ENCODE peak calls at places on chromosome 9, in six cellular contexts. Y is A549, O is K562, L is heart left ventricle, J is stomach, C is adrenal gland. F is an unnamed sample.

GRCh38 chr9:83775932-83776331 is 41.6 kb downstream of the GKAP1 start:
- DNase-seq in O (no peak), L (no peak), J (no peak), Y (no peak), C (no peak), F (no peak)

GRCh38 chr9:35116539-35116897 is 856 bp upstream of the ATOSB start:
- DNase-seq in J (no peak), L (no peak), O (no peak), C (no peak), Y (no peak), F (no peak)

GRCh38 chr9:3200331-3200774 is 325.4 kb downstream of the RFX3 start:
- DNase-seq in C (no peak), O (no peak), Y (no peak), J (no peak), L (no peak), F (no peak)

GRCh38 chr9:31347082-31347617 is 1037.3 kb upstream of the ACO1 start:
- DNase-seq in C (no peak), O (no peak), L (no peak), J (no peak), Y (no peak), F (no peak)

GRCh38 chr9:111356567-111357244 is 26.7 kb upstream of the OR2K2 start:
- DNase-seq in J (no peak), O (no peak), Y (peak), L (no peak), C (peak), F (no peak)

GRCh38 chr9:14314424-14314928 is 535 bp upstream of the NFIB start:
- DNase-seq in L (peak), C (peak), J (peak), Y (peak), O (peak), F (peak)

GRCh38 chr9:83596899-83597504 is 25.9 kb upstream of the IDNK start:
- DNase-seq in C (peak), L (peak), Y (peak), J (no peak), O (peak), F (no peak)

GRCh38 chr9:125904155-125904841 is 157.1 kb downstream of the PBX3 start:
- DNase-seq in O (no peak), L (no peak), C (no peak), J (no peak), Y (no peak), F (no peak)

GRCh38 chr9:79952401-79952800 is 380.6 kb downstream of the TLE4 start:
- DNase-seq in C (no peak), Y (no peak), J (no peak), L (no peak), O (no peak), F (no peak)

GRCh38 chr9:14095272-14095671 is 218.7 kb downstream of the NFIB start:
- DNase-seq in O (no peak), L (no peak), C (no peak), J (no peak), Y (no peak), F (no peak)

GRCh38 chr9:35396560-35397215 is 93.2 kb upstream of the RUSC2 start:
- DNase-seq in O (no peak), J (no peak), L (no peak), Y (no peak), C (no peak), F (no peak)

GRCh38 chr9:137305788-137306545 is 3.9 kb upstream of the NRARP start:
- DNase-seq in O (no peak), Y (no peak), L (peak), J (no peak), C (peak), F (no peak)

GRCh38 chr9:104293877-104294276 is 199.8 kb downstream of the SMC2 start:
- DNase-seq in J (no peak), Y (no peak), O (no peak), L (no peak), C (no peak), F (no peak)

GRCh38 chr9:25350011-25350410 is 328.2 kb downstream of the TUSC1 start:
- DNase-seq in L (no peak), Y (peak), O (no peak), C (no peak), J (no peak), F (no peak)

GRCh38 chr9:5651246-5651645 is 22.3 kb downstream of the RIC1 start:
- DNase-seq in J (no peak), O (no peak), C (no peak), L (no peak), Y (no peak), F (no peak)

GRCh38 chr9:4382722-4383317 is 83.0 kb upstream of the GLIS3 start:
- DNase-seq in O (no peak), C (no peak), J (no peak), L (no peak), Y (peak), F (no peak)

GRCh38 chr9:121876658-121877271 is 216.3 kb downstream of the TTLL11 start:
- DNase-seq in Y (no peak), L (no peak), J (no peak), C (peak), O (no peak), F (peak)

GRCh38 chr9:134942421-134943119 is 24.9 kb upstream of the FCN1 start:
- DNase-seq in L (no peak), Y (no peak), O (no peak), C (no peak), J (no peak), F (no peak)

GRCh38 chr9:33081128-33081851 is 4.8 kb upstream of the SMU1 start:
- DNase-seq in C (peak), J (peak), L (peak), O (peak), Y (peak), F (peak)
- TF ChIP-seq POLR2A in C (no peak), J (no peak), L (no peak), O (no peak), Y (no peak), F (no peak)

GRCh38 chr9:81174023-81174422 is 515.3 kb downstream of the TLE1 start:
- DNase-seq in C (no peak), Y (no peak), O (no peak), L (no peak), J (no peak), F (no peak)
- H3K27ac ChIP-seq in C (no peak), Y (no peak), O (no peak), L (no peak), J (no peak), F (no peak)

DNA sequence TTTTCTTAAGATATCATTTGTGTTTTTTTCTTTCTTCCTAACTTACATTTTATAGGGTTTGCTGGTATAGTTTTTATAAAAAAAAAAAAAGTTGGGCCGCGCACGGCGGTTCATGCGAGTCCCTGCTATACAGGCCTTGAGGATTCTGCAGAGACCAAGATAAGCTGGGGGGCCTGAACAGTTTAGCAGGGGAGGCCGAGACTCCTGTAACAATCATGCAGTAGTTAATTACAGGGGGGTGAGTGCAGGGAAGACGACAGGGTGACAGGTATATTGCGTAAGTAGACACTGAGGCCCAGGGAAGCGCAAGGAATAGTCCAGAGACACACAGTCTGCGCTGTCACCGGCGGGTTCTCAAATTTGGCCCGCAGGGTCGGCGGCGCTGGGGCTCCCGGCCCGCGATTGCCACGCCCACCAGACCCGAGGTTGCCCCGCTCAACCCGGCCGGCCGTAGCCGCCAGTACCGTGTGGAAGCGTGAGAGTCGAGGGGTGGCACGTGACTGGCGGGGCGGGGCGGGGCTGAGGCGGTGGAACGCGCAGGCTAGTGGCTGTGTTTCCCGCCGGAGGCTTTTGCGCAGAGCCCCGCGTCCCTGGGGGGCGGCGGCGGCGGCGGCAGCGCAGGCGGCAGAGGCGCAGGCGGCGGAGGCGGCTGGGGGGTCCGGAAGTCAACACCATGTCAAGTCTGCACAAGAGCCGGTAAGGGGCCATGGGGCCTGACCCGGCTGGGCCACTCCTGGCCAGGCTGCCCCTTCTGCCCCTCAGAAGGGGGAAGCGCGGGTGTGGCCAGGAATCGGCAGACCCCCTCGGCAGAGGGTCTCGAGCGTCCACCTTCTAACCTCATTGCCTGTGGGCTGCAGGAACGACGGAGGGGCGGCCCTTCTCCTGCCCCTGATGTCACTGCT is at the start of gene TBC1D13:
- DNase-seq in O (peak), C (peak), J (peak), L (peak), Y (peak), F (peak)
- TF ChIP-seq POLR2A in O (peak), C (peak), J (no peak), L (peak), Y (peak), F (peak)

DNA sequence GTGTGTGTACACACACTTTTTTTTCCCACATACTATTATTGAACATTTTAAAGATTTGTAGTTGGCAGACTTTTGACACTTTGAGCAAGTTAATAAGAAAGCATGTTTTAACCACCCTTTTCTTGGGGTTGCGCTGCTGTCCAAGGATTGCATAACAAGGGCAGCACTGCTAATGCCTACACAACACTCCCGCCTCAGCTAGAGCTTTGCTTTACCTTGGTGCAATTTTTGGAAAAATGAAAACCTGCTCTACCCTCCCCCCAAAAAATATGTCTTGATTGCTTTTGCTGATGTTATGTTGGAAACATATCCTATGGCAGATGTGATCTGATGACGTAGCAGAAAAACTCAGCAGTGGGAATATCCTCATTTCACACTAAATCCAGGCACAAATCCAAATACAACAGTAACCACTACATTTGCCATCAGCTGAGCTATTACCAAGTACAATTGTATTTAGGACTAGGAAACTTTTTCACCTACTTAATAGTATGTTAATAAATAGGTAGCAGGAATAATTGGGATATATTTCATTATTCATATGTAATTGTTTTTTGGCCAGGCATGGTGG is 51.6 kb downstream of the UBE2R2 start:
- DNase-seq in J (no peak), Y (no peak), O (no peak), L (no peak), C (no peak), F (no peak)
- H3K27ac ChIP-seq in J (peak), Y (no peak), O (no peak), L (peak), C (peak), F (peak)

GRCh38 chr9:112750111-112750766 is at the start of gene SNX30:
- DNase-seq in Y (peak), L (peak), J (peak), O (peak), C (peak), F (peak)
- TF ChIP-seq POLR2A in Y (peak), L (peak), J (peak), O (peak), C (peak), F (peak)

DNA sequence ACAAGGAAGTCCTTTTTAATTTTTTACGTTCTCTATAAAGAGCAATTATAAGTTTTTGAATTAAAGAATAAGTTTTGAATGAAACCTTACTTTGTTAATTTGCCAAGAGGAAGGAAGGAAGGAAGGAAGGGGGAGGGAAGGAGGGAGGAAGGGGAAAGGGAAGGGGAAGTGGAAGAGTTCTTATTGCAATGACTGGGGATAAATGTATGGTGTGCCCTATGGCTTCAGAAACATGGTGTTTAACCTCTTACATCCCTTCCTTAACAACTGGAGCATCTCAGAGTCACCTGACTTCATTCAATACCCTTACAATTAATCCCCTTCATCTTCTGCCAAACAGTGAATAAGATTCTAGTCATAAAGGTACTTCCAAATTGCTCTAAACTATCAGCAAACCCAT is 16.0 kb downstream of the CEMIP2 start:
- DNase-seq in O (no peak), Y (no peak), J (no peak), L (no peak), C (no peak), F (no peak)
- H3K27ac ChIP-seq in O (no peak), Y (no peak), J (peak), L (no peak), C (no peak), F (no peak)

DNA sequence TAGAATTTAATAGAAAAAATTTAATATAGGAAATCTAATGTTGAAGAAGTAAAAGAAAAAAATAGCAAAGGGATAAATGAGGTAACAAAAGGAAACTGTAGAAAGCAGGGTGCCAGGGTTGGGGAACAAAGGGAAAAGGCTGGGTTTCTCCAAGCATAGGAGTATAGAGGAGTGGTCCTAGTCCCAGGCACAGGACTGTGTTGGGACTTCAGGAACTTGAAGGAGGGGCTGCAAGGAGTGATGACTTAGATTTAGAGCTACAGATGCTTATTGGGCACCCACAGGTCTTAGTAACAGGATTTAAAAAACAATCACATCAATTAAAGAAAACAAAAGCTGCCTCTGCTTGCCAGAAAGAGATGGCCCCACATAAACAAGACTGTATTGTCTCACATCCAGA is 396.5 kb upstream of the TNC start:
- DNase-seq in L (no peak), C (no peak), O (no peak), Y (no peak), J (no peak), F (no peak)
- TF ChIP-seq POLR2A in L (no peak), C (no peak), O (no peak), Y (no peak), J (no peak), F (no peak)

DNA sequence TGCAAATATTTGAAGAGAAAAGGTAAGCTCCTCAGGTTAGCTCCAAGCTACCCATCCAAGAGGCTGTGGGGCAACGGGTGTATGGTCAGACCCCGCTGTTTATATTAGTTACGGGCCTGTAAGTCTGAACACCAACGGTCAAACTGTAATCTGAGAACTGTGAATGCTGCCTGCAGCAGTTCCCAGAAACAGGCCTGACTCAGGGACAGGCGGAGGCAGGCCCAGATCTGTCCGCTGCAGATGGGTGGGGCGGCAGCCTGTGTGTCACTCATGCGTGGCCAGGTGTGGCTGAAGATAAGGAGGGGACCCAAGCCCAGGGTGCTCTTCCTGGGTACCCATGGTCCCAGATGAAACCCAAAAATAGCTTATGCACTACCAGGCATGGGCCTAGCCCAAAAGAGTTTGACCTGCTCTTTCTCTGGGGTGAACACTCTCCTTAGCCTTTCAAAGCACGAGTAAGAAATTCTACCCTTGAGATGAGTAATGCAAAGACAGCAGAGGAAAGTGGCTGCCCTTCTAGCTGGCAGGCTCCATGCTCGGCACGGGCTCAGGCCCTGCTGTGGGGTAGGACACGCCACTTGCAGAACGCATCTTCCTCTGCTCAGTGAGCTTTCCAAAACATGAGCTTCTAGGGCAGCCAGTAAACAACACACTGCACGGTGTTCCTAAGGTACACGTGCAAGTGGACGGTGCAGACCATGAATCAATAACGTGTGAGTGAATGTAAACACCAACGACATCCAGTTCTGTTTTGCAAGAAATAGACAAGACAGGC is 9.1 kb downstream of the UBAC1 start:
- DNase-seq in O (peak), L (no peak), J (peak), Y (no peak), C (no peak), F (peak)
- H3K27ac ChIP-seq in O (peak), L (no peak), J (peak), Y (no peak), C (no peak), F (peak)

GRCh38 chr9:133852476-133852875 is 114.3 kb upstream of the SARDH start:
- DNase-seq in L (no peak), O (no peak), C (no peak), J (no peak), Y (no peak), F (no peak)
- TF ChIP-seq POLR2A in L (no peak), O (no peak), C (no peak), J (no peak), Y (no peak), F (no peak)

GRCh38 chr9:109441296-109441695 is 56.8 kb downstream of the PTPN3 start:
- DNase-seq in C (no peak), Y (peak), J (no peak), O (peak), L (no peak), F (no peak)

GRCh38 chr9:109439378-109440116 is 58.6 kb downstream of the PTPN3 start:
- DNase-seq in Y (no peak), C (no peak), O (no peak), J (no peak), L (no peak), F (no peak)

GRCh38 chr9:109442716-109443115 is 55.4 kb downstream of the PTPN3 start:
- DNase-seq in Y (no peak), C (no peak), O (no peak), J (no peak), L (no peak), F (no peak)

GRCh38 chr9:109440117-109440515 is 58.0 kb downstream of the PTPN3 start:
- DNase-seq in O (no peak), L (no peak), C (peak), J (no peak), Y (no peak), F (no peak)

DNA sequence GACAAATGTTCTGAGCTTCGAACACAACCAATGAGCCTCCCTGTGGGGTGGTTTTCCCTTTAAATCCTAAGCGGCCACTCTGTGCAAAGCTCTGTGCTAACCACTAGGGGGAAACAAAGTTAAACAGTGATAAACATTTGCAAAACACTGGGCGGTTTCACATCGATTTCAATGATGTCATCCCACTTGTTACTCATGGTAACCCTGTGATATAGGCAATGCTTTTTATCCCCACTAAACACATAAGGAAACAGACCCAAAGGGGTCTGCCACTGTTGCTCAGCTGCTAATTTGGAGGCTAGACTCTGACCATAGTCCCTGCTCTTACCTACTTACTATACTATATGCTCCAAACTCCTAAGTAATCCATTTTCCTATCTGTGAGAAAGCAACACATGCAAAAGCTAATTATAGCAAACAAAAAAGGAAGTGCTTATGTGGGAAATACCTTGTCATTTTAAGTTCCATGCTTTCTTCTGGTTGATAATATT is 57.3 kb downstream of the PTPN3 start:
- DNase-seq in O (peak), L (peak), J (peak), C (peak), Y (peak), F (no peak)
- H3K27ac ChIP-seq in O (no peak), L (no peak), J (no peak), C (peak), Y (peak), F (peak)